ENCODE peak calls at places on chromosomes 7 and 10, in four cellular contexts. B is mesendoderm, S is IMR-90, I is H1. G is an unnamed sample. For H3K4me1, the result is how much of the 10 kb centered on the place peaks cover.

GRCh38 chr7:82430518-82431465 is 12.8 kb downstream of the CACNA2D1 start:
- DNase-seq in B (no peak), S (peak), I (no peak), G (no peak)

GRCh38 chr10:105187243-105187642 is 546.2 kb downstream of the SORCS3 start:
- DNase-seq in B (no peak), S (no peak), I (no peak), G (no peak)

GRCh38 chr10:126092806-126093205 is 196.4 kb downstream of the FANK1 start:
- DNase-seq in B (no peak), S (peak), I (no peak), G (no peak)

GRCh38 chr7:80387634-80388033 is 124.2 kb downstream of the GNAT3 start:
- DNase-seq in B (peak), S (no peak), I (no peak), G (no peak)

GRCh38 chr7:157605638-157606037 is 268.8 kb downstream of the DNAJB6 start:
- DNase-seq in B (no peak), S (no peak), I (no peak), G (no peak)

GRCh38 chr10:43078986-43079273 is 2.1 kb downstream of the RET start:
- DNase-seq in B (peak), S (no peak), I (peak), G (peak)

GRCh38 chr10:76040107-76040829 is 608.8 kb downstream of the LRMDA start:
- DNase-seq in B (peak), S (no peak), I (no peak), G (no peak)

GRCh38 chr10:98664329-98665042 is 217.8 kb upstream of the HPS1 start:
- DNase-seq in B (peak), S (peak), I (peak), G (peak)

GRCh38 chr10:11610855-11611247 is 599 bp downstream of the USP6NL start:
- DNase-seq in B (peak), S (peak), I (peak), G (peak)

GRCh38 chr7:70952311-70952710 is 179.6 kb upstream of the GALNT17 start:
- DNase-seq in B (no peak), S (no peak), I (peak), G (no peak)

DNA sequence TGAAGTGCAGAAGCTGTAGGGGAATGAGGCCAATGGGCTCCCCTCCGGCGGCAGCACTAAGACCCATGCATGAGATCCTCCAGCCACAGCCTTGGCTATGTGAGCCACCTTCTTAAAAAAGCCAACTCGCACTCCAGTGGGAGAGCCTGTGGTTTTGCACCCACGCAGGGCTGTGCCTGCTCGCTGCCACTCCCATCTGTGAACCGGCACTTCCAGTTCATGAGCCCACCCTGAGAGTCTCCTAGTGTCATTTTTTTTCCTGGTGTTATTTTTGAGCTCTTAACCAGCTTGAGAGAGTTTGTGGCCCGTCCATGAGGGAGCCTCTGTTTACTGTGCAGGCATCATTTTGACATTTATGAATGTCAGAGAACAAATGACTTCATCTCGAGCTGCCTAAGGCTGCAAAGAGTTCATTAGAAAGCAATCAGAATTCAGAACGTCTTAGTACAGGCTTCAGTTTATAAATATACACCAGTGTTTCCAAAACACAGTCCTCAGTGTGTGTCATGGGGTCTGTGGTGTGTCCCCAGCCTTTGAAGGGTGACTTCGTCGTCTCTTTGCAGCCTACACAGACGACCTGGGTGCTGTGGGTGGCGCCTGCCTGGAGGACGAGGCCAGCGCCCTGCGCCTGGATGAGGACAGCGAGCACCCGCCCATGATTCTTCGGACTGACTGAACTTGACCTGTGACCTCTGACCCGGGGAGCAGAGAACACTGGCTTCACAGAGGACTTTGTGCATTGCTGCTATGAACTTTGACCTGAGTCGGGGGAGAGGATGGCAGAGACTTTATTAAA is 40.4 kb downstream of the WIPI2 start:
- DNase-seq in B (no peak), S (no peak), I (no peak), G (no peak)
- H3K4me1 ChIP-seq in B (under half), S (under half), I (under half), G (under half)

DNA sequence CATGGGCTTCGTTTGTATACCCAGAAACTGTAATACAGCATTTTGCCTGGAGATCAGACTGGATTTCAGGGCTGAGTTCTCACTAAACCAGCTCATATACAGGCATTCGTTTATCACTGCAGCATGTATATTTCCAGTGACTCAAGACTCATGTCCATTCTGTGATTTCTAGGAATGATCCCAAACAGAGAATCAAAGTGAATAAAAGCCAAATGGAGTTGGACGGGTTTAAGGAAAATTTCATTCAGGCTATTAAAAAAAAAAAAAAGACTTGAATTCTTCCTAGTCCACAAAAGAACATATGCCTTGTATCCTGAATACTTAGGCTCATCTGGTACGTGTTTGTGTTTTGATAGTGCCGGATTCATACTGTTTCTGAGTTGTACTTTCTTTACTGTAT is 46.8 kb downstream of the TET1 start:
- DNase-seq in B (no peak), S (no peak), I (no peak), G (no peak)
- H4K5ac ChIP-seq in B (no peak), S (no peak), I (no peak), G (no peak)

DNA sequence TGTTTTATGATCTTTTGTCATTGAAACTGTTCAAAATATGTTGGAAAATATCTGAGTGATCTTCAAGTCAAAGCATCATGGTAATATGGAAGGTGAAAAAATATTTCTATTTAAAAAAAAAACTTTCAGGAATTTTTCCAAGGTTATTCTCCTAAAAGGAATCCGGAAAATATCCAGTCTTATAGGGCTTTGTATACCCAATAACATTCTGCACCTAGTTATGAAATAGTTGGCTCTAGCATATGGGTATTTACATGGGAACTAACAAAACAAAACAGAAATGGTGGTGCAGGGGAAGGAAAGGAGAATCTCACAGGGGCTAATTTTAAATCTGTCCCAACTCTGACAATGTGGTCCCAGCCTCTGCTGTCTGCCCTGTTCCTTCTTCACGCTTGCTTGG is 167.1 kb upstream of the RHEB start:
- DNase-seq in B (no peak), S (no peak), I (no peak), G (no peak)
- H3K4me1 ChIP-seq in B (under half), S (under half), I (under half), G (under half)

GRCh38 chr10:5550621-5551530 is 26.1 kb downstream of the CALML3 start:
- DNase-seq in B (no peak), S (peak), I (no peak), G (no peak)

GRCh38 chr10:5553400-5554170 is 28.8 kb downstream of the CALML3 start:
- DNase-seq in B (no peak), S (no peak), I (no peak), G (no peak)

GRCh38 chr10:5552376-5553321 is 27.9 kb downstream of the CALML3 start:
- DNase-seq in B (no peak), S (no peak), I (no peak), G (no peak)

GRCh38 chr10:5550250-5550545 is 25.4 kb downstream of the CALML3 start:
- DNase-seq in B (no peak), S (no peak), I (no peak), G (no peak)

DNA sequence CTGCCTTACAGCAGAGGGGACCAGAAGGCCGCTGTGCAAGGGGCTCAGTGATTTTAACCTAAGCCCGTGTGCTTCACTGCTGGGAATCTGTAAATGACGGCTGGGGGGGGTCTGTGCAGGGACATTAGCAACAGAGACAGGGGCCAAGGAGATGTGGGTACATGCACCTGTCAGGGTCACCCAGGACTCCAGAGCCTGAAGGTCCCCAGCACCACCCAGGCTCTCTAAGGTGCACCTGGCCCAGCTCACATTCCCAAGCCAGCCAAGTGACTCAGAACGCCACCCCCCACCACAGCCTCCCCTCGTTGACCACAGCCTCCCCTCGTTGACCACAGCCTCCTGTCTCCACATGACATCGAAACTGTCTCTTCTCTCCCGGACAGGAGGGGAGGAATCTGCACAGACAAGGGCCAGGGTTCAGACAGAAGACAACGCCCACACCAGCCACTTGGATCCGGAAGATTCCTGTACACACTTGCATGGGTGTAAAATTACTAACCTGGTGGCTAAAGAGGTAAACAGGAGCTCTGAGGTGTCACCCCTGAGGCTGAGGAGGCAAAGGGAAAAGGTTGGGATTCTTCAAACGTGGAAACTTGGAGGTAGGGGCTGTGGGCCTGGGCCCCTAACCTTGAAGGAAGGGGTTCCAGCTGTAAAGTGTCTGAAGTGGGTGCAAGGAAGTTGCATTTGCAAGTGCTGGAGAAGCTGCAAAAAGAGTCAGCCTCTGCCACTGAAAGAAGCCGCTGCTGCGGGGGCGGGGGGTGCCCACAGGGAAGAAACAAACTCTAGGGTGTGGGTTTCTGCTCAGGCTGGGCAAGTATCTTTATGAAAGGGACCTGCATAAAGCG is 27.0 kb downstream of the CALML3 start:
- DNase-seq in B (no peak), S (peak), I (no peak), G (no peak)
- H4K5ac ChIP-seq in B (no peak), S (no peak), I (no peak), G (no peak)

DNA sequence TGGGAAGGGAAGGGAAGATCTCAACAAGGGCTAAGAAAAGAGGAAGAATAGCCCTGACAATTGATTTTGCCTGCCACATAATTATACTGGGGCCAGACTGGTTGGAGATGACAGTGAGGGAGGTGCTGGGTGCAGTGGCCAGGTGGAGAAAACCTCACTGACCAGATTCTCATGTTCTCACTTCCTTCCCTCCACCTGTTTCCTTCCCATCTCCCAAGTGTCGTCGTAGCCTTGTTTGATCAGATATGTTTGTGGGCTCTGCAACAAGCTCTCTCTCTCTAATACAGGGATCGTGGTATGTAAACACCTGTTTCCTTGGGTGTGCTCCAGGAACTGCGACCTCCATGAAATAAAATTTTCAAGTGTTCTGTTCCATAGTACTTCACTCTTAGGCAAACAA is 60.2 kb downstream of the VCL start:
- DNase-seq in B (no peak), S (no peak), I (no peak), G (no peak)
- H3K4me1 ChIP-seq in B (under half), S (under half), I (under half), G (under half)